ENCODE peak calls at places on chromosomes 13 and 19, in nine cellular contexts. H is psoas muscle; T is coronary artery; L is IMR-90; K is GM23248; Q is CD4-positive, alpha-beta T cell; G is uterus; N is CD4-positive, CD25-positive, alpha-beta regulatory T cell; E is colonic mucosa. I is an unnamed sample.

GRCh38 chr19:53246498-53246897 is 8.2 kb downstream of the ZNF677 start:
- DNase-seq in H (no peak), E (no peak), Q (no peak), N (no peak), T (no peak), K (no peak), G (no peak), L (no peak), I (no peak)

GRCh38 chr13:24071423-24072075 is 89.0 kb upstream of the SPATA13 start:
- DNase-seq in Q (no peak), E (no peak), H (no peak), N (no peak), G (peak; percentile 45), L (peak; percentile 48), T (no peak), K (peak; percentile 92), I (no peak)

GRCh38 chr13:53198017-53198416 is 169.4 kb downstream of the OLFM4 start:
- DNase-seq in Q (no peak), H (no peak), T (no peak), N (no peak), E (no peak), L (no peak), G (no peak), K (no peak), I (no peak)

GRCh38 chr13:28657784-28658538 is 969 bp upstream of the POMP start:
- DNase-seq in L (peak; percentile 58), T (no peak), E (no peak), K (peak; percentile 40), G (no peak), Q (no peak), H (no peak), N (no peak), I (no peak)

GRCh38 chr13:28410096-28410495 is 84.8 kb downstream of the FLT1 start:
- DNase-seq in L (no peak), H (no peak), Q (no peak), K (no peak), T (no peak), E (no peak), G (no peak), N (no peak), I (no peak)

GRCh38 chr19:32224371-32225244 is 120.8 kb upstream of the ZNF507 start:
- DNase-seq in E (peak; percentile 49), H (peak; percentile 60), Q (peak; percentile 37), K (peak; percentile 71), N (peak; percentile 47), G (peak; percentile 40), L (peak; percentile 15), T (no peak), I (peak; percentile 56)

GRCh38 chr13:27927444-27928352 is 7.9 kb downstream of the PDX1 start:
- DNase-seq in T (no peak), K (no peak), Q (no peak), G (no peak), N (no peak), L (no peak), E (no peak), H (no peak), I (no peak)

GRCh38 chr13:39422845-39423565 is 180.0 kb downstream of the LHFPL6 start:
- DNase-seq in E (no peak), N (no peak), Q (no peak), T (no peak), K (peak; percentile 21), L (no peak), H (no peak), G (no peak), I (no peak)

GRCh38 chr19:34711890-34712289 is 22.2 kb upstream of the ZNF181 start:
- DNase-seq in E (no peak), G (no peak), T (no peak), H (no peak), K (no peak), N (no peak), L (no peak), Q (no peak), I (no peak)

GRCh38 chr19:28603453-28603852 is 609.5 kb downstream of the UQCRFS1 start:
- DNase-seq in H (no peak), Q (no peak), E (no peak), T (no peak), N (no peak), K (no peak), G (no peak), L (no peak), I (no peak)

GRCh38 chr13:112711528-112712265 is 21.9 kb downstream of the ATP11A start:
- DNase-seq in E (peak; percentile 75), L (peak; percentile 98), N (no peak), Q (no peak), T (peak; percentile 92), H (peak; percentile 83), K (peak; percentile 98), G (peak; percentile 98), I (peak; percentile 78)

GRCh38 chr13:68390987-68391386 is 1160.9 kb upstream of the PCDH9 start:
- DNase-seq in E (no peak), G (no peak), H (no peak), N (no peak), K (no peak), T (no peak), L (no peak), Q (no peak), I (no peak)

GRCh38 chr19:40304306-40304705 is 19.2 kb upstream of the AKT2 start:
- DNase-seq in T (no peak), L (no peak), E (no peak), H (no peak), G (no peak), Q (no peak), K (no peak), N (no peak), I (no peak)

GRCh38 chr13:102558029-102558428 is 38.8 kb upstream of the TPP2 start:
- DNase-seq in N (no peak), E (no peak), K (no peak), G (no peak), H (no peak), L (no peak), T (no peak), Q (no peak), I (no peak)

GRCh38 chr13:65336916-65337315 is 1893.2 kb downstream of the PCDH9 start:
- DNase-seq in Q (no peak), L (peak; percentile 84), K (no peak), G (no peak), N (no peak), H (no peak), T (no peak), E (no peak), I (no peak)

GRCh38 chr19:28710278-28710677 is 502.7 kb downstream of the UQCRFS1 start:
- DNase-seq in G (no peak), K (peak; percentile 71), N (peak; percentile 39), T (no peak), H (no peak), L (peak; percentile 67), Q (no peak), E (no peak), I (no peak)

GRCh38 chr19:3520166-3521103 is 14.3 kb downstream of the FZR1 start:
- DNase-seq in E (no peak), Q (no peak), T (no peak), H (no peak), K (no peak), N (no peak), G (no peak), L (no peak), I (no peak)

GRCh38 chr19:47628058-47628771 is 19.3 kb downstream of the BICRA start:
- DNase-seq in Q (no peak), L (no peak), G (no peak), K (no peak), T (no peak), N (no peak), H (no peak), E (no peak), I (no peak)
- H3K27ac ChIP-seq in Q (no peak overlapping the region), L (no peak overlapping the region), G (no peak overlapping the region), K (no peak overlapping the region), T (no peak overlapping the region), N (no peak overlapping the region), H (no peak overlapping the region), E (no peak overlapping the region), I (no peak overlapping the region)

DNA sequence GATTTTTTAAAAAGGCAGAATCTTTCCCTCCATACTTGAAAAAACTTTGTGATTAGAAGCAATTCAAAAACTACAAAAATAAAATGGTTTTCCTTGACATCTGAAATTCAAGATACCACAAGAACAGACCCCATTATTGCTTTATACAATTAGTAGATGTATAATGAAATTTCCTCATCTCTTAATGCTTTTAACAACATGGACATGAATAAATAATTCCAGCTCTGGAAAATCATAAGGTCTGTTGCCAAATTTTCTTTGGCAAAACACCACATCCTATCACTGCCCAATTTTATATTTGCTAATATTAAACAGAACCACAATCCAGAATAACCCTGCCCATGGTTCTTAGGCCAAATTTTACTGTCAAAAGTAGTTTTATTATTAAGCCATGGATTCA is 1543.6 kb upstream of the MIR17HG start:
- DNase-seq in T (no peak), K (no peak), N (no peak), Q (no peak), H (no peak), E (no peak), L (no peak), G (no peak), I (no peak)
- H3K27ac ChIP-seq in T (no peak overlapping the region), K (no peak overlapping the region), N (no peak overlapping the region), Q (no peak overlapping the region), H (no peak overlapping the region), E (no peak overlapping the region), L (no peak overlapping the region), G (no peak overlapping the region), I (no peak overlapping the region)

DNA sequence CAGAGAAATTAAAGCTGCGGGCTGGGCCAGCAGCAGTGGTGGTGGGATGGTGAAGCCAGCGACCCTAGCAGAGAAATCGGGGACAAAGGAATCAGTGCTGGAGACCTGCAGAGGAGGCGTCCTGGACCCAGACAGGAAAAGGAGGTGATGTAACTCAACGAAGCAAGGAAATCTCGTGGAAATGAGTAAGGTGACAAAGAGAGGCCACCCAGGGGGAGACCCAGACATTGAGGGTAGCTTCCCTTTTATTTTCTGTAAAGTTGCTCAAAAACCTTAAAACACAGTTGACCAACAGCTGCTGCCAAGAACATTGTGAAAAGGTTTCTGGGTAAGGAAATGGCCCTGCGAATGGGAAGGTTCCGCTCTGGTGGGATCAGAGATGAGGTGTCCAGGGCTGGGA is 13.3 kb upstream of the RETN start:
- DNase-seq in E (no peak), Q (no peak), H (no peak), L (no peak), K (no peak), G (no peak), N (no peak), T (no peak), I (no peak)
- H3K27ac ChIP-seq in E (no peak overlapping the region), Q (no peak overlapping the region), H (no peak overlapping the region), L (no peak overlapping the region), K (no peak overlapping the region), G (no peak overlapping the region), N (no peak overlapping the region), T (no peak overlapping the region), I (no peak overlapping the region)

DNA sequence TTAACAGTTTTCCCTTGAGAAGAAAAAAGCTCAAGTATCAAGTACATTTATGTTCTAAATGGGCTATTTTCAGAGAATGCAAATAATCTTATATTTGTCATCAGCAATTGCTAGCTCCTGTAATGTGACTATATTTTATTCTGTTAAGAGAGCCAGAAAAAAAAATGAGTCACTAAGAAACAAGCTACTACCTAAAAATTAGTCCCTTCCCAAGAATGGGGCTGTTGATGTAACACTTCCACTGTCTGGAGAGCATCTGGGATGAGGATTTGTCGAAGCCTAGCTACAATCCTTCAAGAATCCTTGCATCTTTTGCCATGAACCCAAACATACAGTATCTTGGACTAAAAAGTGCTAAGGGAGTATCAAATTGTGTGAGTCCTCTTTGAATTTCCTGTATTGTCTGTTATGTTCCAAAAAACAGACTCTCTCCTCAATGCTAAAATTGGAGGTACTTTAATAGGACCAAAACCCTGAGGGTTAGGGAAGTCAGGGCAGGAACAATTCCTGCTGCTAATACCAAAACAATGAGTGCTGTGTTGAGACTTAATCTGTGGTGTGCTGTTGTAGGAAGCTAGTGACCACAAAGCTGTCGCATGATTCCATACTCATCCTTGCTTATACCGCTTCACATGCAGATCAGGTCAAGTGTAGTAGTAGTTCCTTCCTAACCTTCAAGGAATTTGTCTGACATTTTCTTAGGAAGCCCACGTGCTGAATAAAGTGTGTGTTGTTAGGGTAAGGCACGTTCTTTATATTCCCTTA is 4.9 kb upstream of the ZC3H13 start:
- DNase-seq in T (no peak), N (no peak), E (no peak), Q (no peak), H (no peak), K (peak; percentile 77), G (no peak), L (peak; percentile 18), I (no peak)
- H3K27ac ChIP-seq in T (no peak overlapping the region), N (no peak overlapping the region), E (no peak overlapping the region), Q (no peak overlapping the region), H (no peak overlapping the region), K (peak overlapping the region; percentile 38), G (no peak overlapping the region), L (no peak overlapping the region), I (no peak overlapping the region)